ENCODE peak calls at places on chromosomes 12 and 14, in six cellular contexts. T is ovary, K is A549, M is K562, J is HepG2, D is sigmoid colon. X is an unnamed sample.

GRCh38 chr14:36524220-36524837 is 4.3 kb upstream of the NKX2-1 start:
- DNase-seq in K (no peak), M (no peak), D (no peak), T (no peak), J (no peak), X (no peak)

GRCh38 chr14:56482306-56482705 is 97.3 kb upstream of the TMEM260 start:
- DNase-seq in D (no peak), K (peak), T (no peak), J (no peak), M (peak), X (no peak)

GRCh38 chr14:31090872-31091764 is 64.9 kb upstream of the STRN3 start:
- DNase-seq in K (peak), M (no peak), J (peak), D (peak), T (no peak), X (no peak)

GRCh38 chr12:132285991-132286681 is 43.3 kb downstream of the GALNT9 start:
- DNase-seq in J (peak), T (peak), D (peak), K (peak), M (no peak), X (peak)

GRCh38 chr12:44835641-44836379 is 40.3 kb downstream of the NELL2 start:
- DNase-seq in D (no peak), K (no peak), J (no peak), M (no peak), T (no peak), X (no peak)

GRCh38 chr12:85489194-85489593 is 209.2 kb downstream of the ALX1 start:
- DNase-seq in D (no peak), K (no peak), T (no peak), M (no peak), J (no peak), X (no peak)

GRCh38 chr12:65668981-65669695 is 155.1 kb upstream of the HMGA2 start:
- DNase-seq in K (no peak), T (no peak), D (no peak), M (no peak), J (no peak), X (no peak)

GRCh38 chr12:29552324-29552927 is 54.9 kb upstream of the OVCH1 start:
- DNase-seq in J (peak), T (peak), K (peak), D (peak), M (peak), X (peak)

GRCh38 chr12:113700943-113701342 is 229.3 kb upstream of the LHX5 start:
- DNase-seq in K (peak), J (no peak), D (no peak), M (no peak), T (no peak), X (no peak)

GRCh38 chr12:30962047-30962446 is 35.5 kb downstream of the TSPAN11 start:
- DNase-seq in D (no peak), M (no peak), J (no peak), T (no peak), K (no peak), X (no peak)

GRCh38 chr14:95518045-95518751 is 1.7 kb upstream of the SYNE3 start:
- DNase-seq in J (no peak), M (no peak), D (no peak), K (no peak), T (no peak), X (no peak)

GRCh38 chr12:48803693-48804092 is 14.6 kb upstream of the CACNB3 start:
- DNase-seq in J (no peak), K (no peak), T (no peak), D (no peak), M (no peak), X (no peak)

GRCh38 chr14:78737116-78737515 is 566.9 kb downstream of the NRXN3 start:
- DNase-seq in D (no peak), T (no peak), K (no peak), M (no peak), J (no peak), X (no peak)

GRCh38 chr12:27201169-27201568 is 42.9 kb upstream of the STK38L start:
- DNase-seq in K (no peak), T (no peak), D (no peak), J (no peak), M (no peak), X (no peak)

GRCh38 chr14:85878874-85879273 is 348.9 kb downstream of the FLRT2 start:
- DNase-seq in D (no peak), T (no peak), K (no peak), J (no peak), M (no peak), X (no peak)
- H3K27ac ChIP-seq in D (no peak), T (no peak), K (no peak), J (no peak), M (no peak), X (no peak)

GRCh38 chr14:65170768-65171251 is 68.5 kb upstream of the MAX start:
- DNase-seq in M (no peak), T (no peak), J (no peak), K (peak), D (no peak), X (no peak)
- TF ChIP-seq EP300 in M (no peak), T (no peak), J (no peak), K (no peak), D (no peak), X (no peak)

DNA sequence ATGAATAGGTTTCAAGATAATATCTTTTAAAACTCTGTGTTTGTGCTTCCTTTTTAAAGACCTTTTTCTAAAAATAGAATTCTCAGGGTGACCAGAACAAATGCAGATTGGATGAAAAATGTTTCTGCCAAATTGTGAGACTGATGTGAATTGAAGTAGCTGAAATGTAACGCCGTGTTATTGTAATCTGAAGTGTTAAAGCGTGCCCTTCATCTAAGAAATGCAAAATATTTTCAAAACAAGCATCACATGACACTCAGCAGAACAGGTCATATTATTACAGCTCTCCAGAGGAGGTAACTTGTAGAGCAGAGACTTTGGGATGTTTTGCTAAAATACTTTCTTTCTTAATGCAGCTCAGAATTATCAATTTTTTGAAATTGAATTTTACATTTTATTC is 90.0 kb upstream of the PLEKHA5 start:
- DNase-seq in D (no peak), T (no peak), M (no peak), J (no peak), K (no peak), X (no peak)
- H3K27ac ChIP-seq in D (peak), T (no peak), M (no peak), J (no peak), K (no peak), X (no peak)

DNA sequence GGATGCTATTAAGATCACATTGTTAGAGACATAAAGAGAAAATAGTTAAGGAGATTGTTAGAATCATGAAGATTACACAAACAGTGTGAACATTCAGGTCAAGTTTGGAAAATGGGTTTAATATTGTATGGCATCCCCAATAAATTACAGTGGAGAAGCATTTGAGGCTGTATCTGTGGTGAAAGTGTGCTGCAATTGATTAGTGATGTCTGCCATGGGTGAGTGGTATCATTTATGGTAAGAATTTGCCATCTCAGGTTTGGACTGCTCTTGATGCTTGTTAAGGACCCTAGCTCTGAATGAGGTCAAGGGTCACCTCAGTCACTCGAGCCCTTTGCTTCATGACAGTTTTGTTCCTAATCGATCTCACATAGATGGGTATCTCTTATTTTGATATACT is 265.7 kb upstream of the SRRM4 start:
- DNase-seq in M (no peak), D (no peak), K (no peak), T (no peak), J (no peak), X (no peak)
- TF ChIP-seq EP300 in M (no peak), D (no peak), K (no peak), T (no peak), J (no peak), X (no peak)

GRCh38 chr12:120257041-120257821 is 8.3 kb downstream of the PXN start:
- DNase-seq in M (no peak), K (no peak), J (no peak), T (peak), D (peak), X (no peak)
- H3K27ac ChIP-seq in M (no peak), K (peak), J (no peak), T (peak), D (peak), X (peak)

GRCh38 chr12:76329163-76329562 is 19.1 kb downstream of the BBS10 start:
- DNase-seq in M (no peak), T (no peak), D (no peak), K (peak), J (no peak), X (no peak)
- TF ChIP-seq EP300 in M (peak), T (no peak), D (no peak), K (no peak), J (no peak), X (no peak)

GRCh38 chr14:89641495-89642162 is 224.6 kb upstream of the FOXN3 start:
- DNase-seq in D (no peak), M (no peak), T (no peak), K (no peak), J (peak), X (no peak)
- H3K27ac ChIP-seq in D (no peak), M (no peak), T (no peak), K (no peak), J (peak), X (no peak)

GRCh38 chr14:74671789-74672188 is 41.1 kb downstream of the AREL1 start:
- DNase-seq in D (no peak), T (no peak), M (no peak), K (no peak), J (no peak), X (peak)
- TF ChIP-seq EP300 in D (no peak), T (no peak), M (no peak), K (no peak), J (no peak), X (no peak)

GRCh38 chr12:90037740-90038139 is 329.1 kb upstream of the ATP2B1 start:
- DNase-seq in D (no peak), K (no peak), T (no peak), M (no peak), J (no peak), X (no peak)
- H3K27ac ChIP-seq in D (no peak), K (no peak), T (no peak), M (no peak), J (no peak), X (no peak)

X was measured in tibial nerve.